ENCODE peak calls at places on chromosome 1, in five cellular contexts. L, T, B, X and H are unnamed samples.

GRCh38 chr1:25194576-25195020 is 37.7 kb downstream of the SYF2 start:
- DNase-seq in L (no peak), T (no peak), B (no peak), X (no peak), H (no peak)

GRCh38 chr1:198672124-198672523 is 33.3 kb downstream of the PTPRC start:
- DNase-seq in L (no peak), T (peak), B (no peak), X (peak), H (peak)

GRCh38 chr1:212625781-212626450 is 17.4 kb downstream of the ATF3 start:
- DNase-seq in L (no peak), T (no peak), B (no peak), X (no peak), H (no peak)

GRCh38 chr1:21872445-21873079 is 60.5 kb downstream of the LDLRAD2 start:
- DNase-seq in L (no peak), T (no peak), B (no peak), X (no peak), H (no peak)

GRCh38 chr1:214003233-214003632 is 15.5 kb downstream of the PROX1 start:
- DNase-seq in L (no peak), T (no peak), B (no peak), X (no peak), H (no peak)

GRCh38 chr1:231315887-231316286 is 21.8 kb downstream of the EXOC8 start:
- DNase-seq in L (peak), T (peak), B (peak), X (no peak), H (peak)

GRCh38 chr1:44483089-44483488 is 78.0 kb downstream of the RNF220 start:
- DNase-seq in L (no peak), T (no peak), B (no peak), X (no peak), H (no peak)

GRCh38 chr1:19635646-19636045 is 8.5 kb upstream of the NBL1 start:
- DNase-seq in L (peak), T (no peak), B (no peak), X (no peak), H (peak)

GRCh38 chr1:108141604-108142003 is 58.5 kb downstream of the SLC25A24 start:
- DNase-seq in L (peak), T (no peak), B (no peak), X (no peak), H (peak)

GRCh38 chr1:113912594-113913311 is 7.6 kb downstream of the DCLRE1B start:
- DNase-seq in L (peak), T (no peak), B (no peak), X (peak), H (peak)

GRCh38 chr1:208154040-208154439 is 90.1 kb downstream of the PLXNA2 start:
- DNase-seq in L (no peak), T (no peak), B (no peak), X (no peak), H (no peak)

GRCh38 chr1:202016022-202016624 is 5.7 kb downstream of the ELF3 start:
- DNase-seq in L (peak), T (peak), B (no peak), X (no peak), H (no peak)

GRCh38 chr1:40717065-40717464 is 25.6 kb downstream of the NFYC start:
- DNase-seq in L (no peak), T (no peak), B (no peak), X (no peak), H (no peak)

GRCh38 chr1:228555074-228555989 is 68.2 kb downstream of the RNF187 start:
- DNase-seq in L (no peak), T (peak), B (no peak), X (no peak), H (no peak)

GRCh38 chr1:58573705-58574591 is 3.1 kb downstream of the TACSTD2 start:
- DNase-seq in L (no peak), T (no peak), B (no peak), X (no peak), H (no peak)

GRCh38 chr1:47827032-47827585 is 170.1 kb downstream of the TRABD2B start:
- DNase-seq in L (no peak), T (no peak), B (no peak), X (no peak), H (no peak)
- H3K27ac ChIP-seq in L (no peak), T (no peak), B (no peak), X (no peak), H (no peak)

GRCh38 chr1:75533085-75533484 is 77.8 kb downstream of the SLC44A5 start:
- DNase-seq in L (no peak), T (no peak), B (no peak), X (no peak), H (no peak)
- H3K27ac ChIP-seq in L (no peak), T (no peak), B (no peak), X (no peak), H (no peak)

GRCh38 chr1:234875953-234876814 is 252.5 kb downstream of the TOMM20 start:
- DNase-seq in L (peak), T (peak), B (peak), X (peak), H (peak)
- H3K27ac ChIP-seq in L (no peak), T (peak), B (no peak), X (no peak), H (no peak)

GRCh38 chr1:7860130-7860529 is 7.3 kb upstream of the UTS2 start:
- DNase-seq in L (no peak), T (no peak), B (no peak), X (no peak), H (no peak)
- H3K27ac ChIP-seq in L (no peak), T (no peak), B (no peak), X (no peak), H (no peak)